ENCODE peak calls at places on chromosomes 5 and 9, in six cellular contexts. One of them, this sample, is unnamed.

GRCh38 chr9:15553528-15553898 is 670 bp downstream of the CCDC171 start:
- DNase-seq in astrocyte: no peak
- DNase-seq in H9: no peak
- DNase-seq in neural progenitor cell: no peak
- DNase-seq in HepG2: no peak
- DNase-seq in IMR-90: no peak
- DNase-seq in this sample: no peak

GRCh38 chr9:108885643-108886348 is 23.7 kb downstream of the ACTL7A start:
- DNase-seq in astrocyte: peak
- DNase-seq in H9: no peak
- DNase-seq in neural progenitor cell: no peak
- DNase-seq in HepG2: peak
- DNase-seq in IMR-90: peak
- DNase-seq in this sample: no peak

GRCh38 chr5:116209166-116209565 is 124.3 kb downstream of the COMMD10 start:
- DNase-seq in astrocyte: no peak
- DNase-seq in H9: no peak
- DNase-seq in neural progenitor cell: no peak
- DNase-seq in HepG2: no peak
- DNase-seq in IMR-90: no peak
- DNase-seq in this sample: no peak

GRCh38 chr5:68420476-68421344 is 205.2 kb downstream of the PIK3R1 start:
- DNase-seq in astrocyte: no peak
- DNase-seq in H9: no peak
- DNase-seq in neural progenitor cell: no peak
- DNase-seq in HepG2: no peak
- DNase-seq in IMR-90: no peak
- DNase-seq in this sample: no peak

GRCh38 chr5:138972836-138973235 is 97.7 kb upstream of the LRRTM2 start:
- DNase-seq in astrocyte: no peak
- DNase-seq in H9: no peak
- DNase-seq in neural progenitor cell: peak
- DNase-seq in HepG2: no peak
- DNase-seq in IMR-90: no peak
- DNase-seq in this sample: no peak

GRCh38 chr5:14502291-14502690 is 79.3 kb upstream of the OTULINL start:
- DNase-seq in astrocyte: no peak
- DNase-seq in H9: no peak
- DNase-seq in neural progenitor cell: no peak
- DNase-seq in HepG2: no peak
- DNase-seq in IMR-90: no peak
- DNase-seq in this sample: no peak

GRCh38 chr5:179577286-179577960 is 27.1 kb downstream of the RUFY1 start:
- DNase-seq in astrocyte: no peak
- DNase-seq in H9: no peak
- DNase-seq in neural progenitor cell: no peak
- DNase-seq in HepG2: no peak
- DNase-seq in IMR-90: no peak
- DNase-seq in this sample: no peak

GRCh38 chr9:13330396-13331004 is 51.0 kb upstream of the MPDZ start:
- DNase-seq in astrocyte: no peak
- DNase-seq in H9: no peak
- DNase-seq in neural progenitor cell: no peak
- DNase-seq in HepG2: no peak
- DNase-seq in IMR-90: no peak
- DNase-seq in this sample: no peak

GRCh38 chr5:80136751-80137272 is 101.7 kb downstream of the THBS4 start:
- DNase-seq in astrocyte: no peak
- DNase-seq in H9: no peak
- DNase-seq in neural progenitor cell: no peak
- DNase-seq in HepG2: no peak
- DNase-seq in IMR-90: no peak
- DNase-seq in this sample: no peak

GRCh38 chr9:114845373-114845772 is 39.5 kb upstream of the TNFSF15 start:
- DNase-seq in astrocyte: no peak
- DNase-seq in H9: no peak
- DNase-seq in neural progenitor cell: no peak
- DNase-seq in HepG2: no peak
- DNase-seq in IMR-90: no peak
- DNase-seq in this sample: no peak

DNA sequence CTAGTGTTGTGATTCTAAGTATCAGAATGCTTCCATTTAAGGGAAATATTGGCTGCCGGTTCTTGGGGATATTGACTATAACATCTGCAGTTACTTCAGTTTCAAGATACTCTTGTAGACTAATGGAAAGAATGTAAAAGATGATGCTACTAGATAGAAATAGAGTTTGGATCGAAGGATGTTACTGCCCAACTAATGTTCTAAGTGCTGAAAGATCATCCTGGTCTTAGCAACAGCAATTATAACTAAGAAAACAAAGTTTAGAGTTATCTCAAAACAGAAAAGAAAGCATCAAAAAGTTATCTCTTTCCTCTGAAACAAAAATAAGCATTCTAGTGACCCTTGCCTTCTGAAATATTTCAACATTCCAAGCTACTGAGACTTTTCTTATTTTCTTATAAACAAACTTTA is 49.9 kb downstream of the ITGA1 start:
- DNase-seq in astrocyte: peak
- DNase-seq in H9: no peak
- DNase-seq in neural progenitor cell: no peak
- DNase-seq in HepG2: no peak
- DNase-seq in IMR-90: peak
- DNase-seq in this sample: no peak
- H3K9ac ChIP-seq in astrocyte: peak
- H3K9ac ChIP-seq in H9: no peak
- H3K9ac ChIP-seq in neural progenitor cell: no peak
- H3K9ac ChIP-seq in HepG2: no peak
- H3K9ac ChIP-seq in IMR-90: peak
- H3K9ac ChIP-seq in this sample: no peak

DNA sequence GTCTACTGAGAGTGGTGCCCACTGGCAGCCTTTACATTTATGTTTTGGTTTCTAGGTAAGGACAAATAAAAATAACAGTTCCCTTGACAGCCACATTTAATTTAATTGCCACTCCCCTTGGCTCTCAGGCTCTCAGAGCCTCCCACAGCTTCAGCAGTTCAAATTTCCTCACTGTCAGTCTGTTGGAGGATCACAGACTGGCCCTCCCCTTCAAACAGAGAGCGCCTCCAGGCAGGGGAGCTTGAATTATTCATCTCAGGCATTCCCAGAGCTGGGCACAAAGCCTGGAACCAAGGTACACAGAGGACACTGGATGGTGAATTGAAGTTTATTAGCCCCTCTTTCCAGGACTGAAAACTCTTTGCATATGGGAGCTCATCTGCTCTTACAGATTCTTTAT is 407.7 kb downstream of the SPOCK1 start:
- DNase-seq in astrocyte: no peak
- DNase-seq in H9: peak
- DNase-seq in neural progenitor cell: peak
- DNase-seq in HepG2: no peak
- DNase-seq in IMR-90: no peak
- DNase-seq in this sample: no peak
- H3K9ac ChIP-seq in astrocyte: no peak
- H3K9ac ChIP-seq in H9: no peak
- H3K9ac ChIP-seq in neural progenitor cell: no peak
- H3K9ac ChIP-seq in HepG2: no peak
- H3K9ac ChIP-seq in IMR-90: no peak
- H3K9ac ChIP-seq in this sample: no peak

DNA sequence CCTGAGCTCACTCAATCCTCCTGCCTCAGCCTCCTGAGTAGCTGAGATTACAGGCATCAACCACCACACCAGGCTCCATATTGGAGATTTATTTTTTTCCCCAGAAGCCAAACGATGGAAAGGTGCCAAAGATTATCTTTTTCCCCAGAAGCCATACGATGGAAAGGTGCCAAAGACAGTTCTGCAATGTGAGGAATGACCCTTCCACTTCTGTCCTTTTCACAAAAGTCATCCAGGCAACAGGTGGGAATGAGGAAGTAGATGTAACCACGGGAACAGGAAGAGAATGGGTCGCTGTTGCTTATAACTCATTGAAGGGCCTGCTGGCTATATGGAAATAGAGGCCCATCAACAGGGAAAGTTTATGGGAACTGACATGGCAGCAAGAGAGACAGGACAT is 233.7 kb upstream of the MSX2 start:
- DNase-seq in astrocyte: no peak
- DNase-seq in H9: no peak
- DNase-seq in neural progenitor cell: no peak
- DNase-seq in HepG2: no peak
- DNase-seq in IMR-90: no peak
- DNase-seq in this sample: no peak
- H3K9ac ChIP-seq in astrocyte: no peak
- H3K9ac ChIP-seq in H9: no peak
- H3K9ac ChIP-seq in neural progenitor cell: no peak
- H3K9ac ChIP-seq in HepG2: no peak
- H3K9ac ChIP-seq in IMR-90: no peak
- H3K9ac ChIP-seq in this sample: no peak

GRCh38 chr5:154770111-154770510 is 14.9 kb downstream of the LARP1 start:
- DNase-seq in astrocyte: no peak
- DNase-seq in H9: no peak
- DNase-seq in neural progenitor cell: no peak
- DNase-seq in HepG2: no peak
- DNase-seq in IMR-90: no peak
- DNase-seq in this sample: no peak
- H3K9ac ChIP-seq in astrocyte: no peak
- H3K9ac ChIP-seq in H9: peak
- H3K9ac ChIP-seq in neural progenitor cell: no peak
- H3K9ac ChIP-seq in HepG2: no peak
- H3K9ac ChIP-seq in IMR-90: no peak
- H3K9ac ChIP-seq in this sample: no peak

GRCh38 chr5:55440188-55440646 is 94.5 kb downstream of the PLPP1 start:
- DNase-seq in astrocyte: peak
- DNase-seq in H9: peak
- DNase-seq in neural progenitor cell: peak
- DNase-seq in HepG2: no peak
- DNase-seq in IMR-90: peak
- DNase-seq in this sample: no peak
- H3K9ac ChIP-seq in astrocyte: no peak
- H3K9ac ChIP-seq in H9: no peak
- H3K9ac ChIP-seq in neural progenitor cell: no peak
- H3K9ac ChIP-seq in HepG2: no peak
- H3K9ac ChIP-seq in IMR-90: no peak
- H3K9ac ChIP-seq in this sample: no peak

This sample was measured in kidney.